ENCODE peak calls at places on chromosomes 6 and 20, in seven cellular contexts. One of them, this sample, is unnamed.

GRCh38 chr6:35259946-35260626 is 551 bp downstream of the ZNF76 start:
- DNase-seq in Right ventricle myocardium superior: peak; percentile 85
- DNase-seq in NCI-H524: peak; percentile 68
- DNase-seq in PC-9: peak; percentile 69
- DNase-seq in naive thymus-derived CD8-positive, alpha-beta T cell: peak; percentile 79
- DNase-seq in CD4-positive, alpha-beta T cell: peak; percentile 79
- DNase-seq in cortex of kidney: no peak
- DNase-seq in this sample: peak; percentile 82

GRCh38 chr6:22028403-22028802 is 268.4 kb downstream of the PRL start:
- DNase-seq in Right ventricle myocardium superior: no peak
- DNase-seq in NCI-H524: no peak
- DNase-seq in PC-9: no peak
- DNase-seq in naive thymus-derived CD8-positive, alpha-beta T cell: no peak
- DNase-seq in CD4-positive, alpha-beta T cell: no peak
- DNase-seq in cortex of kidney: no peak
- DNase-seq in this sample: no peak

GRCh38 chr6:111087871-111088667 is 766 bp downstream of the SLC16A10 start:
- DNase-seq in Right ventricle myocardium superior: no peak
- DNase-seq in NCI-H524: peak; percentile 53
- DNase-seq in PC-9: peak; percentile 28
- DNase-seq in naive thymus-derived CD8-positive, alpha-beta T cell: peak; percentile 83
- DNase-seq in CD4-positive, alpha-beta T cell: peak; percentile 78
- DNase-seq in cortex of kidney: no peak
- DNase-seq in this sample: peak; percentile 58

GRCh38 chr6:36197739-36198221 is 1.2 kb downstream of the BRPF3 start:
- DNase-seq in Right ventricle myocardium superior: no peak
- DNase-seq in NCI-H524: peak; percentile 26
- DNase-seq in PC-9: no peak
- DNase-seq in naive thymus-derived CD8-positive, alpha-beta T cell: no peak
- DNase-seq in CD4-positive, alpha-beta T cell: no peak
- DNase-seq in cortex of kidney: no peak
- DNase-seq in this sample: peak; percentile 53

GRCh38 chr6:170045981-170046667 is 244.8 kb downstream of the DLL1 start:
- DNase-seq in Right ventricle myocardium superior: peak; percentile 49
- DNase-seq in NCI-H524: no peak
- DNase-seq in PC-9: no peak
- DNase-seq in naive thymus-derived CD8-positive, alpha-beta T cell: no peak
- DNase-seq in CD4-positive, alpha-beta T cell: no peak
- DNase-seq in cortex of kidney: no peak
- DNase-seq in this sample: peak; percentile 53

GRCh38 chr20:47576516-47577033 is 74.9 kb downstream of the NCOA3 start:
- DNase-seq in Right ventricle myocardium superior: peak; percentile 60
- DNase-seq in NCI-H524: peak; percentile 80
- DNase-seq in PC-9: peak; percentile 75
- DNase-seq in naive thymus-derived CD8-positive, alpha-beta T cell: no peak
- DNase-seq in CD4-positive, alpha-beta T cell: no peak
- DNase-seq in cortex of kidney: no peak
- DNase-seq in this sample: peak; percentile 68

GRCh38 chr20:7889736-7890135 is 50.5 kb downstream of the HAO1 start:
- DNase-seq in Right ventricle myocardium superior: no peak
- DNase-seq in NCI-H524: no peak
- DNase-seq in PC-9: no peak
- DNase-seq in naive thymus-derived CD8-positive, alpha-beta T cell: no peak
- DNase-seq in CD4-positive, alpha-beta T cell: no peak
- DNase-seq in cortex of kidney: no peak
- DNase-seq in this sample: no peak

GRCh38 chr6:134999107-134999506 is 49.2 kb upstream of the ALDH8A1 start:
- DNase-seq in Right ventricle myocardium superior: no peak
- DNase-seq in NCI-H524: no peak
- DNase-seq in PC-9: no peak
- DNase-seq in naive thymus-derived CD8-positive, alpha-beta T cell: no peak
- DNase-seq in CD4-positive, alpha-beta T cell: no peak
- DNase-seq in cortex of kidney: no peak
- DNase-seq in this sample: no peak

GRCh38 chr6:109458774-109459531 is 3.4 kb upstream of the MICAL1 start:
- DNase-seq in Right ventricle myocardium superior: no peak
- DNase-seq in NCI-H524: no peak
- DNase-seq in PC-9: no peak
- DNase-seq in naive thymus-derived CD8-positive, alpha-beta T cell: peak; percentile 41
- DNase-seq in CD4-positive, alpha-beta T cell: peak; percentile 29
- DNase-seq in cortex of kidney: no peak
- DNase-seq in this sample: no peak

GRCh38 chr6:99810942-99811633 is 182.9 kb downstream of the MCHR2 start:
- DNase-seq in Right ventricle myocardium superior: no peak
- DNase-seq in NCI-H524: no peak
- DNase-seq in PC-9: peak; percentile 3
- DNase-seq in naive thymus-derived CD8-positive, alpha-beta T cell: no peak
- DNase-seq in CD4-positive, alpha-beta T cell: no peak
- DNase-seq in cortex of kidney: no peak
- DNase-seq in this sample: no peak

GRCh38 chr6:84669945-84670344 is 94.5 kb downstream of the TBX18 start:
- DNase-seq in Right ventricle myocardium superior: no peak
- DNase-seq in NCI-H524: no peak
- DNase-seq in PC-9: no peak
- DNase-seq in naive thymus-derived CD8-positive, alpha-beta T cell: no peak
- DNase-seq in CD4-positive, alpha-beta T cell: no peak
- DNase-seq in cortex of kidney: no peak
- DNase-seq in this sample: no peak

GRCh38 chr6:87066449-87067288 is 28.2 kb downstream of the CGA start:
- DNase-seq in Right ventricle myocardium superior: no peak
- DNase-seq in NCI-H524: peak; percentile 67
- DNase-seq in PC-9: peak; percentile 26
- DNase-seq in naive thymus-derived CD8-positive, alpha-beta T cell: no peak
- DNase-seq in CD4-positive, alpha-beta T cell: peak; percentile 8
- DNase-seq in cortex of kidney: no peak
- DNase-seq in this sample: no peak

GRCh38 chr20:4243071-4243470 is 227.7 kb upstream of the RNF24 start:
- DNase-seq in Right ventricle myocardium superior: no peak
- DNase-seq in NCI-H524: no peak
- DNase-seq in PC-9: no peak
- DNase-seq in naive thymus-derived CD8-positive, alpha-beta T cell: no peak
- DNase-seq in CD4-positive, alpha-beta T cell: no peak
- DNase-seq in cortex of kidney: no peak
- DNase-seq in this sample: peak; percentile 83

GRCh38 chr20:18436847-18437246 is 30.0 kb downstream of the DZANK1 start:
- DNase-seq in Right ventricle myocardium superior: no peak
- DNase-seq in NCI-H524: no peak
- DNase-seq in PC-9: no peak
- DNase-seq in naive thymus-derived CD8-positive, alpha-beta T cell: no peak
- DNase-seq in CD4-positive, alpha-beta T cell: no peak
- DNase-seq in cortex of kidney: no peak
- DNase-seq in this sample: no peak

GRCh38 chr6:14553515-14553914 is 435.9 kb downstream of the CD83 start:
- DNase-seq in Right ventricle myocardium superior: no peak
- DNase-seq in NCI-H524: no peak
- DNase-seq in PC-9: no peak
- DNase-seq in naive thymus-derived CD8-positive, alpha-beta T cell: no peak
- DNase-seq in CD4-positive, alpha-beta T cell: no peak
- DNase-seq in cortex of kidney: no peak
- DNase-seq in this sample: no peak

GRCh38 chr20:61909821-61910220 is 155.9 kb downstream of the TAF4 start:
- DNase-seq in Right ventricle myocardium superior: peak; percentile 2
- DNase-seq in NCI-H524: no peak
- DNase-seq in PC-9: no peak
- DNase-seq in naive thymus-derived CD8-positive, alpha-beta T cell: no peak
- DNase-seq in CD4-positive, alpha-beta T cell: no peak
- DNase-seq in cortex of kidney: no peak
- DNase-seq in this sample: no peak

GRCh38 chr20:24357169-24357568 is 112.3 kb upstream of the SYNDIG1 start:
- DNase-seq in Right ventricle myocardium superior: no peak
- DNase-seq in NCI-H524: no peak
- DNase-seq in PC-9: no peak
- DNase-seq in naive thymus-derived CD8-positive, alpha-beta T cell: no peak
- DNase-seq in CD4-positive, alpha-beta T cell: no peak
- DNase-seq in cortex of kidney: no peak
- DNase-seq in this sample: no peak

GRCh38 chr6:2765896-2766766 is 938 bp downstream of the WRNIP1 start:
- DNase-seq in Right ventricle myocardium superior: peak; percentile 70
- DNase-seq in NCI-H524: peak; percentile 42
- DNase-seq in PC-9: peak; percentile 59
- DNase-seq in naive thymus-derived CD8-positive, alpha-beta T cell: peak; percentile 32
- DNase-seq in CD4-positive, alpha-beta T cell: peak; percentile 19
- DNase-seq in cortex of kidney: no peak
- DNase-seq in this sample: peak; percentile 69

GRCh38 chr20:6008254-6008653 is 45.6 kb downstream of the LRRN4 start:
- DNase-seq in Right ventricle myocardium superior: peak; percentile 66
- DNase-seq in NCI-H524: no peak
- DNase-seq in PC-9: peak; percentile 62
- DNase-seq in naive thymus-derived CD8-positive, alpha-beta T cell: no peak
- DNase-seq in CD4-positive, alpha-beta T cell: no peak
- DNase-seq in cortex of kidney: no peak
- DNase-seq in this sample: peak; percentile 53

GRCh38 chr20:50335105-50335504 is 144.5 kb downstream of the CEBPB start:
- DNase-seq in Right ventricle myocardium superior: no peak
- DNase-seq in NCI-H524: peak; percentile 95
- DNase-seq in PC-9: peak; percentile 54
- DNase-seq in naive thymus-derived CD8-positive, alpha-beta T cell: no peak
- DNase-seq in CD4-positive, alpha-beta T cell: no peak
- DNase-seq in cortex of kidney: no peak
- DNase-seq in this sample: peak; percentile 17

GRCh38 chr6:130033999-130034814 is 15.8 kb downstream of the L3MBTL3 start:
- DNase-seq in Right ventricle myocardium superior: no peak
- DNase-seq in NCI-H524: no peak
- DNase-seq in PC-9: peak; percentile 7
- DNase-seq in naive thymus-derived CD8-positive, alpha-beta T cell: no peak
- DNase-seq in CD4-positive, alpha-beta T cell: no peak
- DNase-seq in cortex of kidney: no peak
- DNase-seq in this sample: no peak

GRCh38 chr20:50259705-50260479 is 69.3 kb downstream of the CEBPB start:
- DNase-seq in Right ventricle myocardium superior: peak; percentile 83
- DNase-seq in NCI-H524: no peak
- DNase-seq in PC-9: peak; percentile 71
- DNase-seq in naive thymus-derived CD8-positive, alpha-beta T cell: no peak
- DNase-seq in CD4-positive, alpha-beta T cell: no peak
- DNase-seq in cortex of kidney: no peak
- DNase-seq in this sample: no peak

GRCh38 chr20:32626859-32627636 is 41.9 kb upstream of the NOL4L start:
- DNase-seq in Right ventricle myocardium superior: no peak
- DNase-seq in NCI-H524: peak; percentile 66
- DNase-seq in PC-9: peak; percentile 53
- DNase-seq in naive thymus-derived CD8-positive, alpha-beta T cell: peak; percentile 42
- DNase-seq in CD4-positive, alpha-beta T cell: no peak
- DNase-seq in cortex of kidney: no peak
- DNase-seq in this sample: no peak

GRCh38 chr6:169833258-169833794 is 81.9 kb downstream of the ERMARD start:
- DNase-seq in Right ventricle myocardium superior: no peak
- DNase-seq in NCI-H524: no peak
- DNase-seq in PC-9: no peak
- DNase-seq in naive thymus-derived CD8-positive, alpha-beta T cell: no peak
- DNase-seq in CD4-positive, alpha-beta T cell: no peak
- DNase-seq in cortex of kidney: no peak
- DNase-seq in this sample: no peak

GRCh38 chr20:52230406-52230805 is 38.8 kb upstream of the ZFP64 start:
- DNase-seq in Right ventricle myocardium superior: no peak
- DNase-seq in NCI-H524: peak; percentile 16
- DNase-seq in PC-9: no peak
- DNase-seq in naive thymus-derived CD8-positive, alpha-beta T cell: no peak
- DNase-seq in CD4-positive, alpha-beta T cell: no peak
- DNase-seq in cortex of kidney: no peak
- DNase-seq in this sample: no peak

GRCh38 chr6:48476257-48476656 is 365.3 kb upstream of the PTCHD4 start:
- DNase-seq in Right ventricle myocardium superior: no peak
- DNase-seq in NCI-H524: no peak
- DNase-seq in PC-9: no peak
- DNase-seq in naive thymus-derived CD8-positive, alpha-beta T cell: no peak
- DNase-seq in CD4-positive, alpha-beta T cell: no peak
- DNase-seq in cortex of kidney: no peak
- DNase-seq in this sample: no peak

GRCh38 chr6:121876721-121877120 is 441.3 kb downstream of the GJA1 start:
- DNase-seq in Right ventricle myocardium superior: no peak
- DNase-seq in NCI-H524: no peak
- DNase-seq in PC-9: no peak
- DNase-seq in naive thymus-derived CD8-positive, alpha-beta T cell: no peak
- DNase-seq in CD4-positive, alpha-beta T cell: no peak
- DNase-seq in cortex of kidney: no peak
- DNase-seq in this sample: no peak

GRCh38 chr6:40671338-40672050 is 84.3 kb upstream of the LRFN2 start:
- DNase-seq in Right ventricle myocardium superior: no peak
- DNase-seq in NCI-H524: no peak
- DNase-seq in PC-9: no peak
- DNase-seq in naive thymus-derived CD8-positive, alpha-beta T cell: no peak
- DNase-seq in CD4-positive, alpha-beta T cell: no peak
- DNase-seq in cortex of kidney: no peak
- DNase-seq in this sample: no peak